ENCODE peak calls at places on chromosomes 1 and 21, in eight cellular contexts. H is AG09309, I is fibroblast of mammary gland, W is mammary epithelial cell, Z is bronchial epithelial cell, Y is mucosa of descending colon, B is tibial artery, L is upper lobe of right lung. M is an unnamed sample.

GRCh38 chr1:198157847-198158765 is 1.3 kb downstream of the NEK7 start:
- DNase-seq in H (no peak), I (peak; percentile 53), W (peak; percentile 37), Z (peak; percentile 25), Y (no peak), B (no peak), L (no peak), M (no peak)

GRCh38 chr1:38541223-38541622 is 318.3 kb downstream of the RRAGC start:
- DNase-seq in H (no peak), I (no peak), W (no peak), Z (peak; percentile 12), Y (no peak), B (no peak), L (no peak), M (no peak)

GRCh38 chr1:160168016-160168415 is 16.6 kb downstream of the ATP1A4 start:
- DNase-seq in H (no peak), I (no peak), W (no peak), Z (no peak), Y (no peak), B (no peak), L (no peak), M (no peak)

GRCh38 chr21:37207441-37208009 is 59.6 kb downstream of the VPS26C start:
- DNase-seq in H (no peak), I (peak; percentile 20), W (peak; percentile 57), Z (peak; percentile 40), Y (no peak), B (no peak), L (no peak), M (no peak)

GRCh38 chr1:238360474-238360873 is 469.8 kb upstream of the ZP4 start:
- DNase-seq in H (no peak), I (no peak), W (no peak), Z (no peak), Y (no peak), B (no peak), L (no peak), M (no peak)

GRCh38 chr1:198932351-198932991 is 293.6 kb downstream of the PTPRC start:
- DNase-seq in H (no peak), I (no peak), W (peak; percentile 79), Z (peak; percentile 86), Y (no peak), B (no peak), L (no peak), M (no peak)

GRCh38 chr1:10771789-10772188 is 24.7 kb downstream of the CASZ1 start:
- DNase-seq in H (no peak), I (no peak), W (no peak), Z (no peak), Y (no peak), B (no peak), L (no peak), M (no peak)

GRCh38 chr1:154820646-154821045 is 49.4 kb downstream of the KCNN3 start:
- DNase-seq in H (no peak), I (no peak), W (no peak), Z (no peak), Y (no peak), B (no peak), L (no peak), M (no peak)

GRCh38 chr1:203475012-203475981 is at the start of gene PRELP:
- DNase-seq in H (peak; percentile 29), I (no peak), W (peak; percentile 43), Z (peak; percentile 8), Y (peak; percentile 40), B (peak; percentile 88), L (no peak), M (no peak)

GRCh38 chr1:185441608-185442007 is 124.6 kb upstream of the IVNS1ABP start:
- DNase-seq in H (peak; percentile 42), I (peak; percentile 63), W (peak; percentile 90), Z (peak; percentile 91), Y (no peak), B (no peak), L (no peak), M (peak; percentile 70)

GRCh38 chr1:32906652-32907051 is 5.5 kb upstream of the TMEM54 start:
- DNase-seq in H (no peak), I (no peak), W (no peak), Z (no peak), Y (no peak), B (no peak), L (peak; percentile 31), M (no peak)

GRCh38 chr1:203322480-203323179 is 17.3 kb downstream of the BTG2 start:
- DNase-seq in H (no peak), I (no peak), W (no peak), Z (no peak), Y (peak; percentile 45), B (peak; percentile 81), L (no peak), M (no peak)

GRCh38 chr1:41481109-41481775 is 3.2 kb downstream of the EDN2 start:
- DNase-seq in H (no peak), I (no peak), W (no peak), Z (no peak), Y (no peak), B (no peak), L (no peak), M (no peak)

GRCh38 chr1:81949421-81949820 is 148.7 kb downstream of the ADGRL2 start:
- DNase-seq in H (no peak), I (no peak), W (peak; percentile 45), Z (peak; percentile 67), Y (no peak), B (no peak), L (no peak), M (no peak)

GRCh38 chr1:45815667-45816458 is 12.5 kb downstream of the MAST2 start:
- DNase-seq in H (no peak), I (peak; percentile 82), W (peak; percentile 66), Z (peak; percentile 85), Y (no peak), B (no peak), L (no peak), M (no peak)

GRCh38 chr1:43913666-43914325 is 19.8 kb upstream of the ARTN start:
- DNase-seq in H (no peak), I (no peak), W (no peak), Z (no peak), Y (no peak), B (no peak), L (no peak), M (no peak)

GRCh38 chr1:96116707-96117106 is 604.9 kb upstream of the PTBP2 start:
- DNase-seq in H (no peak), I (no peak), W (no peak), Z (no peak), Y (no peak), B (no peak), L (no peak), M (no peak)

GRCh38 chr1:218666263-218666662 is 321.1 kb downstream of the TGFB2 start:
- DNase-seq in H (no peak), I (peak; percentile 59), W (peak; percentile 47), Z (no peak), Y (no peak), B (no peak), L (no peak), M (no peak)

DNA sequence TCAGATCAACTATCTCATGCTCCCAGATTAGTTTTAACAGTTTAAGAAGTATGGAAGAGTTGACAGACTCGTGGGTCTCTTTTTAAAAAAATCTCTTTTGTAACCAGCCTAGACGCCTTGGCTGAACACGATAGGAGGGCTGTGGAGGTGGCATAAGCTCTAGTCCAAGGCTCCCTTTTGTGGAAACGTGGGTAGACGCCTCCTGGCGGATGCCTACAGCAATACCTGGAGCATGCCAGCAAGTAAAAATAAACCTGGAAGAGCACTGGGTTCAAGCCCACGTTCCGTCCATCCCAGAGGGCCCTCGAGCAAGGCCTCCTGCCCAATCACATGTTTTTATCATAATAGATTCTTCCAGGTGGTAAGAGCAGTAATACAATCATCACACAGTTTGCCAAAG is 87.9 kb downstream of the RGS7 start:
- DNase-seq in H (no peak), I (no peak), W (no peak), Z (no peak), Y (no peak), B (no peak), L (no peak), M (no peak)
- TF ChIP-seq CTCF in H (peak; percentile 14), I (peak; percentile 2), W (no peak), Z (no peak), Y (no peak), B (no peak), L (no peak), M (no peak)

DNA sequence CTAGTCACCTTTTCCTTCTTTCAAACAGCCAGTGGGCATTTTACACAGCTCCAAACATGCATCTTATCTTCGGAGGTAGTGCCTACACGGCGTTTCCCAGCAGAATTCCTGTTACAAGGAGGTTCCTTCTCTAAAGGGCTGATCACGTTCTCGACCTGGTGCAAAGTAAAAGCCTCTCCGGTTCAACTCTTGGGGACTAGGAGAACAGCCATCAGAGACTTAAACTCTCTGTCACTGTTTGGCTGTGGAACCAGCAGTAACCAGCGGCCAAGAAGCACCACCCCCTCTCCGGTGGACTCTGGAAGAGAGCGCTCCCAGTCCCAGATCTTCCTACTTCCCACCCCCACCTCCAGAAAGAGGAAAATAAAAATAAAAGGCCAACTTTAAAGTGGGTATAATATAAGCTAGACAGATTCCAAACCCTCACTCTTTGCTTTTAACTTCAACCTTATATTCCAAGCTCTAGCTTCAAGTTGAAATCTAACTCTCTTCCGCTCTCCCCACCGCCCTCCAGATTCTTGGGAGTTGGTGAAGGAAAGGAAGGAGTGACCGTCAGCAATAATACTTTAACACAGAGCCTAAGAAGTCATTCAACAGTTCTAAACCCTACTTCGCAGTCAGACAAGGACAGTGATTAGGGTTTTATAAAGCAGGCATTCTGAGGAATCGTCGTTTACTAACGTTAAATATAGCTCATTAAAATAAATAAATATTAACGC is 2.9 kb downstream of the BRINP3 start:
- DNase-seq in H (no peak), I (no peak), W (no peak), Z (no peak), Y (peak; percentile 68), B (no peak), L (no peak), M (no peak)
- H3K4me3 ChIP-seq in H (no peak overlapping the region), I (no peak overlapping the region), W (no peak overlapping the region), Z (no peak overlapping the region), Y (peak overlapping the region; percentile 12), B (no peak overlapping the region), L (no peak overlapping the region), M (peak overlapping the region; percentile 27)

GRCh38 chr1:182299728-182300581 is 91.6 kb downstream of the GLUL start:
- DNase-seq in H (peak; percentile 7), I (peak; percentile 50), W (peak; percentile 14), Z (peak; percentile 27), Y (peak; percentile 60), B (peak; percentile 75), L (peak; percentile 66), M (no peak)

GRCh38 chr1:182304218-182305016 is 87.2 kb downstream of the GLUL start:
- DNase-seq in H (no peak), I (peak; percentile 50), W (no peak), Z (no peak), Y (no peak), B (no peak), L (no peak), M (no peak)

GRCh38 chr1:182301026-182301436 is 90.6 kb downstream of the GLUL start:
- DNase-seq in H (no peak), I (no peak), W (no peak), Z (no peak), Y (no peak), B (no peak), L (no peak), M (no peak)

GRCh38 chr1:182303778-182304177 is 87.8 kb downstream of the GLUL start:
- DNase-seq in H (no peak), I (no peak), W (no peak), Z (no peak), Y (no peak), B (no peak), L (no peak), M (no peak)

GRCh38 chr1:182301467-182302198 is 90.0 kb downstream of the GLUL start:
- DNase-seq in H (peak; percentile 31), I (peak; percentile 77), W (peak; percentile 80), Z (peak; percentile 31), Y (peak; percentile 55), B (no peak), L (no peak), M (no peak)
- TF ChIP-seq CTCF in H (peak; percentile 7), I (peak; percentile 15), W (no peak), Z (no peak), Y (no peak), B (no peak), L (no peak), M (no peak)

GRCh38 chr1:228006034-228006792 is 585 bp upstream of the WNT3A start:
- DNase-seq in H (no peak), I (no peak), W (no peak), Z (no peak), Y (no peak), B (peak; percentile 60), L (peak; percentile 62), M (no peak)
- H3K4me3 ChIP-seq in H (no peak overlapping the region), I (no peak overlapping the region), W (no peak overlapping the region), Z (no peak overlapping the region), Y (no peak overlapping the region), B (no peak overlapping the region), L (no peak overlapping the region), M (no peak overlapping the region)

M was measured in kidney epithelial cell.